ENCODE peak calls at places on chromosomes 3 and 15, in ten cellular contexts. One of them, this sample, is unnamed.
A peak's percentile ranks its signal among the peaks of the same experiment; 100 is the strongest.

GRCh38 chr3:51715231-51716058 is 8.6 kb downstream of the GRM2 start:
- DNase-seq in iris pigment epithelial cell: no peak
- DNase-seq in KG1: no peak
- DNase-seq in T-helper 9 cell: no peak
- DNase-seq in HFF-Myc: no peak
- DNase-seq in WERI-Rb-1: no peak
- DNase-seq in NCI-H510A treated with DMSO at 0.1 percent for 48 hours: no peak
- DNase-seq in neural crest cell: no peak
- DNase-seq in left lobe of liver: peak; percentile 41
- DNase-seq in DND-41: no peak
- DNase-seq in this sample: no peak

GRCh38 chr3:57596495-57597239 is 477 bp downstream of the ARF4 start:
- DNase-seq in T-helper 9 cell: peak; percentile 57
- DNase-seq in KG1: no peak
- DNase-seq in left lobe of liver: peak; percentile 80
- DNase-seq in HFF-Myc: no peak
- DNase-seq in NCI-H510A treated with DMSO at 0.1 percent for 48 hours: peak; percentile 40
- DNase-seq in DND-41: peak; percentile 77
- DNase-seq in iris pigment epithelial cell: peak; percentile 97
- DNase-seq in neural crest cell: peak; percentile 54
- DNase-seq in WERI-Rb-1: peak; percentile 49
- DNase-seq in this sample: no peak

GRCh38 chr3:112302881-112303761 is 9.1 kb upstream of the SLC9C1 start:
- DNase-seq in iris pigment epithelial cell: peak; percentile 21
- DNase-seq in left lobe of liver: no peak
- DNase-seq in HFF-Myc: no peak
- DNase-seq in NCI-H510A treated with DMSO at 0.1 percent for 48 hours: no peak
- DNase-seq in KG1: no peak
- DNase-seq in WERI-Rb-1: no peak
- DNase-seq in neural crest cell: peak; percentile 38
- DNase-seq in DND-41: no peak
- DNase-seq in T-helper 9 cell: no peak
- DNase-seq in this sample: no peak

GRCh38 chr3:155572085-155572484 is 172.8 kb downstream of the PLCH1 start:
- DNase-seq in T-helper 9 cell: no peak
- DNase-seq in neural crest cell: no peak
- DNase-seq in DND-41: no peak
- DNase-seq in WERI-Rb-1: no peak
- DNase-seq in left lobe of liver: no peak
- DNase-seq in NCI-H510A treated with DMSO at 0.1 percent for 48 hours: no peak
- DNase-seq in HFF-Myc: no peak
- DNase-seq in KG1: no peak
- DNase-seq in iris pigment epithelial cell: no peak
- DNase-seq in this sample: peak; percentile 85

GRCh38 chr15:31273258-31273941 is 53.2 kb upstream of the KLF13 start:
- DNase-seq in left lobe of liver: peak; percentile 43
- DNase-seq in NCI-H510A treated with DMSO at 0.1 percent for 48 hours: no peak
- DNase-seq in HFF-Myc: no peak
- DNase-seq in KG1: no peak
- DNase-seq in WERI-Rb-1: no peak
- DNase-seq in DND-41: peak; percentile 1
- DNase-seq in T-helper 9 cell: no peak
- DNase-seq in neural crest cell: no peak
- DNase-seq in iris pigment epithelial cell: no peak
- DNase-seq in this sample: no peak

GRCh38 chr3:155019576-155019975 is 60.5 kb upstream of the MME start:
- DNase-seq in WERI-Rb-1: no peak
- DNase-seq in iris pigment epithelial cell: peak; percentile 62
- DNase-seq in NCI-H510A treated with DMSO at 0.1 percent for 48 hours: no peak
- DNase-seq in neural crest cell: no peak
- DNase-seq in KG1: no peak
- DNase-seq in DND-41: no peak
- DNase-seq in HFF-Myc: no peak
- DNase-seq in T-helper 9 cell: no peak
- DNase-seq in left lobe of liver: no peak
- DNase-seq in this sample: no peak

GRCh38 chr3:55664387-55664786 is 177.3 kb upstream of the WNT5A start:
- DNase-seq in NCI-H510A treated with DMSO at 0.1 percent for 48 hours: no peak
- DNase-seq in KG1: no peak
- DNase-seq in HFF-Myc: no peak
- DNase-seq in neural crest cell: no peak
- DNase-seq in DND-41: no peak
- DNase-seq in left lobe of liver: no peak
- DNase-seq in T-helper 9 cell: no peak
- DNase-seq in iris pigment epithelial cell: no peak
- DNase-seq in WERI-Rb-1: no peak
- DNase-seq in this sample: no peak

GRCh38 chr15:101168463-101168824 is 83.4 kb downstream of the CHSY1 start:
- DNase-seq in WERI-Rb-1: no peak
- DNase-seq in DND-41: no peak
- DNase-seq in T-helper 9 cell: no peak
- DNase-seq in neural crest cell: no peak
- DNase-seq in HFF-Myc: no peak
- DNase-seq in NCI-H510A treated with DMSO at 0.1 percent for 48 hours: no peak
- DNase-seq in iris pigment epithelial cell: no peak
- DNase-seq in KG1: peak; percentile 39
- DNase-seq in left lobe of liver: no peak
- DNase-seq in this sample: no peak

GRCh38 chr15:23629234-23629805 is 18.3 kb downstream of the MAGEL2 start:
- DNase-seq in neural crest cell: no peak
- DNase-seq in HFF-Myc: no peak
- DNase-seq in NCI-H510A treated with DMSO at 0.1 percent for 48 hours: peak; percentile 26
- DNase-seq in KG1: peak; percentile 3
- DNase-seq in WERI-Rb-1: no peak
- DNase-seq in DND-41: no peak
- DNase-seq in T-helper 9 cell: no peak
- DNase-seq in left lobe of liver: no peak
- DNase-seq in iris pigment epithelial cell: peak; percentile 24
- DNase-seq in this sample: no peak

GRCh38 chr3:148992027-148992634 is 791 bp downstream of the GYG1 start:
- DNase-seq in WERI-Rb-1: peak; percentile 80
- DNase-seq in NCI-H510A treated with DMSO at 0.1 percent for 48 hours: peak; percentile 29
- DNase-seq in KG1: peak; percentile 45
- DNase-seq in neural crest cell: peak; percentile 34
- DNase-seq in HFF-Myc: no peak
- DNase-seq in T-helper 9 cell: peak; percentile 23
- DNase-seq in DND-41: no peak
- DNase-seq in iris pigment epithelial cell: no peak
- DNase-seq in left lobe of liver: peak; percentile 58
- DNase-seq in this sample: no peak

GRCh38 chr15:26352406-26352805 is 420.5 kb downstream of the GABRB3 start:
- DNase-seq in iris pigment epithelial cell: no peak
- DNase-seq in neural crest cell: no peak
- DNase-seq in KG1: no peak
- DNase-seq in left lobe of liver: no peak
- DNase-seq in WERI-Rb-1: no peak
- DNase-seq in T-helper 9 cell: no peak
- DNase-seq in NCI-H510A treated with DMSO at 0.1 percent for 48 hours: no peak
- DNase-seq in DND-41: no peak
- DNase-seq in HFF-Myc: no peak
- DNase-seq in this sample: no peak

GRCh38 chr3:193240436-193240849 is 579 bp upstream of the PLAAT1 start:
- DNase-seq in DND-41: no peak
- DNase-seq in left lobe of liver: no peak
- DNase-seq in HFF-Myc: no peak
- DNase-seq in KG1: no peak
- DNase-seq in iris pigment epithelial cell: no peak
- DNase-seq in NCI-H510A treated with DMSO at 0.1 percent for 48 hours: no peak
- DNase-seq in T-helper 9 cell: no peak
- DNase-seq in WERI-Rb-1: peak; percentile 42
- DNase-seq in neural crest cell: no peak
- DNase-seq in this sample: no peak

GRCh38 chr3:140914384-140914945 is 27.2 kb upstream of the SLC25A36 start:
- DNase-seq in WERI-Rb-1: no peak
- DNase-seq in HFF-Myc: no peak
- DNase-seq in KG1: no peak
- DNase-seq in iris pigment epithelial cell: no peak
- DNase-seq in NCI-H510A treated with DMSO at 0.1 percent for 48 hours: no peak
- DNase-seq in neural crest cell: no peak
- DNase-seq in T-helper 9 cell: no peak
- DNase-seq in DND-41: no peak
- DNase-seq in left lobe of liver: no peak
- DNase-seq in this sample: no peak

GRCh38 chr3:184399410-184399809 is 19.6 kb downstream of the CHRD start:
- DNase-seq in iris pigment epithelial cell: peak; percentile 96
- DNase-seq in DND-41: no peak
- DNase-seq in HFF-Myc: peak; percentile 76
- DNase-seq in neural crest cell: no peak
- DNase-seq in NCI-H510A treated with DMSO at 0.1 percent for 48 hours: no peak
- DNase-seq in T-helper 9 cell: no peak
- DNase-seq in WERI-Rb-1: no peak
- DNase-seq in KG1: no peak
- DNase-seq in left lobe of liver: no peak
- DNase-seq in this sample: no peak

GRCh38 chr15:38251726-38252480 is 733 bp upstream of the SPRED1 start:
- DNase-seq in KG1: peak; percentile 80
- DNase-seq in NCI-H510A treated with DMSO at 0.1 percent for 48 hours: peak; percentile 82
- DNase-seq in neural crest cell: peak; percentile 88
- DNase-seq in DND-41: no peak
- DNase-seq in T-helper 9 cell: peak; percentile 28
- DNase-seq in HFF-Myc: peak; percentile 96
- DNase-seq in WERI-Rb-1: peak; percentile 89
- DNase-seq in left lobe of liver: peak; percentile 88
- DNase-seq in iris pigment epithelial cell: peak; percentile 99
- DNase-seq in this sample: peak; percentile 92

GRCh38 chr3:10848261-10848660 is 32.2 kb downstream of the SLC6A11 start:
- DNase-seq in HFF-Myc: no peak
- DNase-seq in left lobe of liver: no peak
- DNase-seq in T-helper 9 cell: no peak
- DNase-seq in neural crest cell: no peak
- DNase-seq in KG1: no peak
- DNase-seq in NCI-H510A treated with DMSO at 0.1 percent for 48 hours: no peak
- DNase-seq in WERI-Rb-1: no peak
- DNase-seq in iris pigment epithelial cell: peak; percentile 2
- DNase-seq in DND-41: no peak
- DNase-seq in this sample: no peak